ENCODE peak calls at places on chromosomes 6 and 20, in eight cellular contexts. U, L, J, T, O, M, F and H are unnamed samples.

GRCh38 chr6:164331026-164331425 is 916.5 kb downstream of the QKI start:
- DNase-seq in U (no peak), L (no peak), J (peak; percentile 54), T (no peak), O (no peak), M (no peak), F (no peak), H (no peak)

GRCh38 chr6:131950767-131951575 is at the start of gene CCN2:
- DNase-seq in U (peak; percentile 99), L (peak; percentile 68), J (peak; percentile 100), T (no peak), O (peak; percentile 72), M (peak; percentile 34), F (peak; percentile 25), H (peak; percentile 32)

GRCh38 chr20:45611054-45611453 is 18.5 kb upstream of the WFDC10A start:
- DNase-seq in U (peak; percentile 86), L (no peak), J (no peak), T (peak; percentile 15), O (peak; percentile 67), M (no peak), F (no peak), H (no peak)

GRCh38 chr6:109236140-109237081 is 141.1 kb downstream of the CEP57L1 start:
- DNase-seq in U (no peak), L (peak; percentile 45), J (no peak), T (no peak), O (no peak), M (no peak), F (peak; percentile 38), H (peak; percentile 82)

GRCh38 chr20:36435799-36436541 is 105.3 kb upstream of the MYL9 start:
- DNase-seq in U (peak; percentile 11), L (peak; percentile 75), J (peak; percentile 78), T (peak; percentile 82), O (no peak), M (no peak), F (peak; percentile 82), H (peak; percentile 75)

GRCh38 chr6:137044366-137045220 is at the start of gene IL20RA:
- DNase-seq in U (no peak), L (peak; percentile 60), J (no peak), T (peak; percentile 2), O (no peak), M (no peak), F (peak; percentile 57), H (peak; percentile 59)

GRCh38 chr6:32082951-32083350 is 26.2 kb downstream of the TNXB start:
- DNase-seq in U (peak; percentile 75), L (no peak), J (no peak), T (no peak), O (peak; percentile 44), M (no peak), F (no peak), H (peak; percentile 44)

GRCh38 chr6:37171141-37171969 is 1.4 kb downstream of the PIM1 start:
- DNase-seq in U (peak; percentile 67), L (no peak), J (peak; percentile 48), T (peak; percentile 29), O (no peak), M (peak; percentile 48), F (peak; percentile 26), H (peak; percentile 50)

GRCh38 chr6:153043719-153044118 is 41.2 kb upstream of the MTRF1L start:
- DNase-seq in U (no peak), L (no peak), J (no peak), T (no peak), O (no peak), M (peak; percentile 94), F (no peak), H (peak; percentile 20)

GRCh38 chr6:64811145-64811544 is 895.9 kb downstream of the EYS start:
- DNase-seq in U (no peak), L (no peak), J (no peak), T (no peak), O (no peak), M (no peak), F (no peak), H (no peak)

GRCh38 chr20:62405108-62405980 is 1.7 kb downstream of the CABLES2 start:
- DNase-seq in U (peak; percentile 35), L (no peak), J (peak; percentile 24), T (no peak), O (no peak), M (no peak), F (no peak), H (no peak)

GRCh38 chr20:1943267-1944002 is 48.2 kb downstream of the SIRPA start:
- DNase-seq in U (no peak), L (no peak), J (no peak), T (no peak), O (peak; percentile 50), M (no peak), F (no peak), H (peak; percentile 77)

GRCh38 chr6:100663219-100663863 is 198.6 kb upstream of the SIM1 start:
- DNase-seq in U (peak; percentile 88), L (no peak), J (peak; percentile 22), T (no peak), O (peak; percentile 57), M (no peak), F (no peak), H (no peak)

GRCh38 chr6:163405412-163406309 is 8.9 kb upstream of the QKI start:
- DNase-seq in U (no peak), L (no peak), J (peak; percentile 58), T (no peak), O (no peak), M (no peak), F (peak; percentile 34), H (no peak)

GRCh38 chr6:27238010-27238983 is 9.2 kb upstream of the PRSS16 start:
- DNase-seq in U (no peak), L (no peak), J (peak; percentile 10), T (no peak), O (no peak), M (no peak), F (no peak), H (no peak)

GRCh38 chr20:846894-847278 is 13.4 kb downstream of the FAM110A start:
- DNase-seq in U (no peak), L (no peak), J (no peak), T (peak; percentile 37), O (no peak), M (no peak), F (peak; percentile 66), H (no peak)

GRCh38 chr6:160337301-160337700 is 10.9 kb upstream of the SLC22A3 start:
- DNase-seq in U (peak; percentile 61), L (no peak), J (no peak), T (no peak), O (peak; percentile 61), M (no peak), F (no peak), H (no peak)

GRCh38 chr20:19427480-19427879 is 215.0 kb downstream of the SLC24A3 start:
- DNase-seq in U (no peak), L (no peak), J (no peak), T (no peak), O (no peak), M (no peak), F (no peak), H (no peak)

GRCh38 chr6:25006565-25007001 is 70.8 kb upstream of the RIPOR2 start:
- DNase-seq in U (no peak), L (no peak), J (peak; percentile 68), T (no peak), O (peak; percentile 46), M (no peak), F (peak; percentile 26), H (peak; percentile 71)

GRCh38 chr20:56352656-56353055 is 6.1 kb upstream of the FAM210B start:
- DNase-seq in U (no peak), L (no peak), J (no peak), T (no peak), O (no peak), M (no peak), F (no peak), H (no peak)